ENCODE peak calls at places on chromosomes 4 and X, in eight cellular contexts. T is dermis blood vessel endothelial cell; I is effector CD4-positive, alpha-beta T cell; C is activated CD8-positive, alpha-beta T cell treated with anti-CD3 and anti-CD28 coated beads, Interleukin-2, amount 10 ng/mL, durations not matched to agents 7 days and 5 days; Q is EH; A is OCI-LY7; Y is activated naive CD4-positive, alpha-beta T cell treated with anti-CD3 and anti-CD28 coated beads, Interleukin-2, amount 50 U/mL, for 16 hours; W is activated T-helper 1 cell treated with anti-CD3 and anti-CD28 coated beads, Interleukin-12 subunit alpha, Interleukin-12 subunit beta, Interleukin-2, Interleukin-4 antibody, amounts not matched to agents 30 ng/mL and 10 ng/mL and 1 ng/mL, durations not matched to agents 14 hours and 24 hours and 36 hours. N is an unnamed sample.

GRCh38 chr4:132114885-132115284 is 1034.2 kb upstream of the PCDH10 start:
- DNase-seq in I (no peak), Q (no peak), C (no peak), W (no peak), T (no peak), Y (no peak), A (no peak), N (no peak)

GRCh38 chrX:75887833-75888232 is 102.8 kb upstream of the MAGEE2 start:
- DNase-seq in C (no peak), Q (no peak), W (no peak), T (no peak), A (no peak), Y (no peak), I (no peak), N (no peak)

GRCh38 chr4:13427599-13428325 is 56.4 kb downstream of the RAB28 start:
- DNase-seq in I (no peak), Y (no peak), Q (peak; percentile 32), A (no peak), C (no peak), W (no peak), T (no peak), N (no peak)

GRCh38 chrX:34866636-34867035 is 76.0 kb upstream of the FAM47B start:
- DNase-seq in C (no peak), I (no peak), Q (peak; percentile 63), A (no peak), T (no peak), W (no peak), Y (no peak), N (no peak)

GRCh38 chr4:4271912-4272311 is 18.0 kb downstream of the LYAR start:
- DNase-seq in Q (peak; percentile 38), I (no peak), A (no peak), Y (no peak), T (no peak), W (no peak), C (no peak), N (no peak)

GRCh38 chr4:89254847-89255246 is 52.8 kb downstream of the GPRIN3 start:
- DNase-seq in C (peak; percentile 53), Y (peak; percentile 18), A (peak; percentile 48), T (peak; percentile 66), Q (peak; percentile 36), I (peak; percentile 16), W (peak; percentile 13), N (peak; percentile 16)

GRCh38 chrX:84729809-84730208 is 227.6 kb upstream of the HDX start:
- DNase-seq in C (peak; percentile 20), Y (no peak), I (no peak), W (no peak), Q (peak; percentile 41), A (peak; percentile 58), T (peak; percentile 39), N (no peak)

GRCh38 chrX:151984328-151984727 is 9.9 kb upstream of the GABRE start:
- DNase-seq in Y (no peak), A (no peak), W (no peak), C (no peak), Q (peak; percentile 85), T (peak; percentile 92), I (no peak), N (no peak)

GRCh38 chr4:168685136-168685535 is 188.3 kb downstream of the PALLD start:
- DNase-seq in I (no peak), T (no peak), W (no peak), Q (no peak), C (no peak), Y (no peak), A (peak; percentile 8), N (no peak)

GRCh38 chr4:171353535-171353934 is 459.7 kb upstream of the GALNTL6 start:
- DNase-seq in C (no peak), I (no peak), Y (no peak), Q (no peak), A (no peak), T (no peak), W (no peak), N (no peak)

GRCh38 chr4:15506464-15506863 is 36.8 kb downstream of the CC2D2A start:
- DNase-seq in T (peak; percentile 38), C (no peak), I (no peak), W (no peak), A (no peak), Q (peak; percentile 82), Y (no peak), N (no peak)

GRCh38 chr4:76200771-76201224 is 12.8 kb downstream of the SCARB2 start:
- DNase-seq in C (no peak), Q (no peak), A (no peak), W (no peak), Y (no peak), T (no peak), I (no peak), N (no peak)

GRCh38 chrX:36241397-36241796 is 321.9 kb downstream of the CFAP47 start:
- DNase-seq in I (no peak), C (no peak), A (no peak), Y (no peak), Q (no peak), W (no peak), T (no peak), N (no peak)

GRCh38 chrX:134990475-134991473 is at the start of gene SMIM10:
- DNase-seq in C (peak; percentile 31), W (peak; percentile 12), A (peak; percentile 24), T (peak; percentile 56), Y (peak; percentile 23), Q (peak; percentile 86), I (no peak), N (peak; percentile 9)

GRCh38 chr4:153483432-153484418 is 17.6 kb downstream of the TMEM131L start:
- DNase-seq in W (no peak), C (no peak), I (no peak), Q (no peak), Y (no peak), A (no peak), T (peak; percentile 34), N (no peak)

GRCh38 chr4:76709454-76709853 is 188.5 kb downstream of the SOWAHB start:
- DNase-seq in A (no peak), Q (peak; percentile 81), Y (no peak), I (no peak), T (no peak), W (no peak), C (no peak), N (no peak)

GRCh38 chr4:112060212-112060611 is 85.0 kb upstream of the FAM241A start:
- DNase-seq in T (peak; percentile 63), C (no peak), W (no peak), Y (no peak), Q (peak; percentile 20), A (peak; percentile 11), I (no peak), N (no peak)

GRCh38 chrX:9562851-9563250 is 98.0 kb downstream of the TBL1X start:
- DNase-seq in Q (peak; percentile 94), C (no peak), T (no peak), A (no peak), Y (no peak), I (no peak), W (no peak), N (no peak)

GRCh38 chrX:25180242-25180641 is 164.5 kb upstream of the ARX start:
- DNase-seq in Q (no peak), A (no peak), W (no peak), T (no peak), Y (no peak), I (no peak), C (no peak), N (no peak)

GRCh38 chr4:85298037-85298436 is 176.9 kb upstream of the ARHGAP24 start:
- DNase-seq in W (no peak), C (no peak), Q (no peak), Y (no peak), A (no peak), T (no peak), I (no peak), N (no peak)

GRCh38 chr4:90357117-90357710 is 230.0 kb downstream of the CCSER1 start:
- DNase-seq in Q (peak; percentile 21), C (no peak), A (peak; percentile 29), W (no peak), Y (no peak), I (no peak), T (peak; percentile 73), N (no peak)

GRCh38 chr4:2860391-2861348 is 17.0 kb downstream of the ADD1 start:
- DNase-seq in Y (no peak), I (no peak), C (no peak), T (peak; percentile 67), Q (peak; percentile 44), W (no peak), A (no peak), N (no peak)

GRCh38 chr4:135575041-135575440 is 1373.5 kb upstream of the PABPC4L start:
- DNase-seq in W (no peak), A (no peak), C (no peak), T (no peak), I (no peak), Y (no peak), Q (no peak), N (no peak)

GRCh38 chrX:12307961-12308360 is 169.7 kb downstream of the FRMPD4 start:
- DNase-seq in T (no peak), Q (no peak), Y (no peak), I (no peak), A (no peak), W (no peak), C (no peak), N (no peak)

GRCh38 chr4:120769227-120769626 is 153.3 kb downstream of the PRDM5 start:
- DNase-seq in Q (peak; percentile 82), W (no peak), Y (no peak), T (no peak), I (no peak), A (no peak), C (no peak), N (no peak)

GRCh38 chr4:56505269-56506109 is at the start of gene ARL9:
- DNase-seq in T (peak; percentile 59), W (peak; percentile 38), Q (peak; percentile 76), C (peak; percentile 68), I (peak; percentile 49), Y (peak; percentile 68), A (no peak), N (peak; percentile 42)

GRCh38 chr4:102420563-102421221 is 75.4 kb upstream of the SLC39A8 start:
- DNase-seq in C (no peak), Q (peak; percentile 57), W (no peak), I (no peak), T (peak; percentile 36), Y (no peak), A (peak; percentile 27), N (no peak)